ENCODE peak calls at places on chromosomes 5 and 9, in six cellular contexts. One of them, this sample, is unnamed.

GRCh38 chr9:75462866-75463265 is 374.6 kb downstream of the OSTF1 start:
- DNase-seq in NB4: no peak
- DNase-seq in foreskin fibroblast: no peak
- DNase-seq in adipocyte: no peak
- DNase-seq in naive thymus-derived CD4-positive, alpha-beta T cell: no peak
- DNase-seq in cardiac muscle cell: no peak
- DNase-seq in this sample: no peak

GRCh38 chr9:131475956-131476776 is 26.6 kb upstream of the POMT1 start:
- DNase-seq in NB4: no peak
- DNase-seq in foreskin fibroblast: no peak
- DNase-seq in adipocyte: peak
- DNase-seq in naive thymus-derived CD4-positive, alpha-beta T cell: no peak
- DNase-seq in cardiac muscle cell: no peak
- DNase-seq in this sample: no peak

GRCh38 chr5:139822553-139823425 is 27.2 kb downstream of the PSD2 start:
- DNase-seq in NB4: no peak
- DNase-seq in foreskin fibroblast: no peak
- DNase-seq in adipocyte: no peak
- DNase-seq in naive thymus-derived CD4-positive, alpha-beta T cell: no peak
- DNase-seq in cardiac muscle cell: no peak
- DNase-seq in this sample: no peak

GRCh38 chr9:104093647-104094533 is at the start of gene SMC2:
- DNase-seq in NB4: peak
- DNase-seq in foreskin fibroblast: peak
- DNase-seq in adipocyte: peak
- DNase-seq in naive thymus-derived CD4-positive, alpha-beta T cell: peak
- DNase-seq in cardiac muscle cell: peak
- DNase-seq in this sample: peak

GRCh38 chr5:73061593-73061992 is 58.8 kb upstream of the TMEM171 start:
- DNase-seq in NB4: no peak
- DNase-seq in foreskin fibroblast: no peak
- DNase-seq in adipocyte: peak
- DNase-seq in naive thymus-derived CD4-positive, alpha-beta T cell: no peak
- DNase-seq in cardiac muscle cell: peak
- DNase-seq in this sample: no peak

GRCh38 chr5:88787856-88788255 is 95.1 kb downstream of the MEF2C start:
- DNase-seq in NB4: no peak
- DNase-seq in foreskin fibroblast: no peak
- DNase-seq in adipocyte: peak
- DNase-seq in naive thymus-derived CD4-positive, alpha-beta T cell: no peak
- DNase-seq in cardiac muscle cell: no peak
- DNase-seq in this sample: no peak

GRCh38 chr5:173891367-173891766 is 3.2 kb downstream of the CPEB4 start:
- DNase-seq in NB4: no peak
- DNase-seq in foreskin fibroblast: no peak
- DNase-seq in adipocyte: no peak
- DNase-seq in naive thymus-derived CD4-positive, alpha-beta T cell: no peak
- DNase-seq in cardiac muscle cell: no peak
- DNase-seq in this sample: no peak

GRCh38 chr9:124886461-124886860 is 24.5 kb downstream of the ARPC5L start:
- DNase-seq in NB4: no peak
- DNase-seq in foreskin fibroblast: no peak
- DNase-seq in adipocyte: no peak
- DNase-seq in naive thymus-derived CD4-positive, alpha-beta T cell: no peak
- DNase-seq in cardiac muscle cell: no peak
- DNase-seq in this sample: no peak

GRCh38 chr9:114450833-114451706 is 54.2 kb downstream of the WHRN start:
- DNase-seq in NB4: no peak
- DNase-seq in foreskin fibroblast: no peak
- DNase-seq in adipocyte: no peak
- DNase-seq in naive thymus-derived CD4-positive, alpha-beta T cell: no peak
- DNase-seq in cardiac muscle cell: no peak
- DNase-seq in this sample: no peak

GRCh38 chr5:154593091-154593490 is 115.1 kb upstream of the HAND1 start:
- DNase-seq in NB4: no peak
- DNase-seq in foreskin fibroblast: peak
- DNase-seq in adipocyte: peak
- DNase-seq in naive thymus-derived CD4-positive, alpha-beta T cell: no peak
- DNase-seq in cardiac muscle cell: no peak
- DNase-seq in this sample: peak

GRCh38 chr9:120610975-120611689 is 31.2 kb upstream of the CDK5RAP2 start:
- DNase-seq in NB4: peak
- DNase-seq in foreskin fibroblast: no peak
- DNase-seq in adipocyte: no peak
- DNase-seq in naive thymus-derived CD4-positive, alpha-beta T cell: no peak
- DNase-seq in cardiac muscle cell: no peak
- DNase-seq in this sample: no peak

GRCh38 chr9:112069318-112070169 is 105.6 kb downstream of the SUSD1 start:
- DNase-seq in NB4: peak
- DNase-seq in foreskin fibroblast: no peak
- DNase-seq in adipocyte: no peak
- DNase-seq in naive thymus-derived CD4-positive, alpha-beta T cell: no peak
- DNase-seq in cardiac muscle cell: no peak
- DNase-seq in this sample: no peak

GRCh38 chr5:122871669-122872068 is 26.3 kb downstream of the SNX24 start:
- DNase-seq in NB4: no peak
- DNase-seq in foreskin fibroblast: peak
- DNase-seq in adipocyte: peak
- DNase-seq in naive thymus-derived CD4-positive, alpha-beta T cell: no peak
- DNase-seq in cardiac muscle cell: no peak
- DNase-seq in this sample: no peak

GRCh38 chr9:6197330-6197729 is 18.3 kb upstream of the IL33 start:
- DNase-seq in NB4: peak
- DNase-seq in foreskin fibroblast: no peak
- DNase-seq in adipocyte: peak
- DNase-seq in naive thymus-derived CD4-positive, alpha-beta T cell: no peak
- DNase-seq in cardiac muscle cell: no peak
- DNase-seq in this sample: no peak

GRCh38 chr5:126814721-126815404 is 37.9 kb downstream of the LMNB1 start:
- DNase-seq in NB4: no peak
- DNase-seq in foreskin fibroblast: peak
- DNase-seq in adipocyte: peak
- DNase-seq in naive thymus-derived CD4-positive, alpha-beta T cell: no peak
- DNase-seq in cardiac muscle cell: no peak
- DNase-seq in this sample: no peak

GRCh38 chr9:95025213-95026170 is 292.0 kb downstream of the FANCC start:
- DNase-seq in NB4: peak
- DNase-seq in foreskin fibroblast: peak
- DNase-seq in adipocyte: peak
- DNase-seq in naive thymus-derived CD4-positive, alpha-beta T cell: no peak
- DNase-seq in cardiac muscle cell: peak
- DNase-seq in this sample: peak

GRCh38 chr5:172587061-172587405 is 54.0 kb upstream of the NEURL1B start:
- DNase-seq in NB4: no peak
- DNase-seq in foreskin fibroblast: no peak
- DNase-seq in adipocyte: no peak
- DNase-seq in naive thymus-derived CD4-positive, alpha-beta T cell: no peak
- DNase-seq in cardiac muscle cell: no peak
- DNase-seq in this sample: no peak

GRCh38 chr9:127970401-127971313 is 10.1 kb downstream of the EEIG1 start:
- DNase-seq in NB4: no peak
- DNase-seq in foreskin fibroblast: no peak
- DNase-seq in adipocyte: no peak
- DNase-seq in naive thymus-derived CD4-positive, alpha-beta T cell: peak
- DNase-seq in cardiac muscle cell: no peak
- DNase-seq in this sample: no peak
- H3K4me3 ChIP-seq in NB4: no peak
- H3K4me3 ChIP-seq in foreskin fibroblast: no peak
- H3K4me3 ChIP-seq in adipocyte: no peak
- H3K4me3 ChIP-seq in naive thymus-derived CD4-positive, alpha-beta T cell: peak
- H3K4me3 ChIP-seq in cardiac muscle cell: no peak
- H3K4me3 ChIP-seq in this sample: no peak

GRCh38 chr9:88990721-88991065 is 575 bp upstream of the S1PR3 start:
- DNase-seq in NB4: peak
- DNase-seq in foreskin fibroblast: no peak
- DNase-seq in adipocyte: no peak
- DNase-seq in naive thymus-derived CD4-positive, alpha-beta T cell: no peak
- DNase-seq in cardiac muscle cell: peak
- DNase-seq in this sample: no peak

GRCh38 chr9:88991066-88992030 is at the start of gene S1PR3:
- DNase-seq in NB4: peak
- DNase-seq in foreskin fibroblast: peak
- DNase-seq in adipocyte: peak
- DNase-seq in naive thymus-derived CD4-positive, alpha-beta T cell: peak
- DNase-seq in cardiac muscle cell: peak
- DNase-seq in this sample: no peak

GRCh38 chr9:88993327-88993726 is 2.1 kb downstream of the S1PR3 start:
- DNase-seq in NB4: no peak
- DNase-seq in foreskin fibroblast: no peak
- DNase-seq in adipocyte: peak
- DNase-seq in naive thymus-derived CD4-positive, alpha-beta T cell: no peak
- DNase-seq in cardiac muscle cell: no peak
- DNase-seq in this sample: no peak

GRCh38 chr9:88993871-88994819 is 2.9 kb downstream of the S1PR3 start:
- DNase-seq in NB4: no peak
- DNase-seq in foreskin fibroblast: no peak
- DNase-seq in adipocyte: no peak
- DNase-seq in naive thymus-derived CD4-positive, alpha-beta T cell: no peak
- DNase-seq in cardiac muscle cell: no peak
- DNase-seq in this sample: no peak

DNA sequence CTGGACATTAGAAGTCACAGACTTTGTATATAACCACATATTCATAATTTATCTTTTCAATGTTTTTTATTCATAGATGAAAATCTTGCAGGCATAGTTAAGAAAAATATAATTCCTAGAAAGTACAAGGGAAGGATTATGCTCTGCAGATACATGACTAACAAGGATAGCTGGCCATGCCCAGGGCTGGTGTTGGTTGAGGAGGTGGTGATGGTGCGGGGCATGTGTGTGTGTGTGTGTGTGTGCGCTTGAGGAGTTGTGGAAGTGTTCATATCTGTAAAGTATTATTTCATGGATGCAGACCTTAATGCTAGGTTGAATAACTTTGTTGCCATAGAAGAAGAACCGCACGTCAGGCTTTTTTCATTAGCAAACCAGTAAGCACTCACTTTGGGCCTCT is 1.3 kb downstream of the S1PR3 start:
- DNase-seq in NB4: no peak
- DNase-seq in foreskin fibroblast: no peak
- DNase-seq in adipocyte: peak
- DNase-seq in naive thymus-derived CD4-positive, alpha-beta T cell: no peak
- DNase-seq in cardiac muscle cell: no peak
- DNase-seq in this sample: no peak
- H3K4me3 ChIP-seq in NB4: peak
- H3K4me3 ChIP-seq in foreskin fibroblast: peak
- H3K4me3 ChIP-seq in adipocyte: peak
- H3K4me3 ChIP-seq in naive thymus-derived CD4-positive, alpha-beta T cell: no peak
- H3K4me3 ChIP-seq in cardiac muscle cell: peak
- H3K4me3 ChIP-seq in this sample: peak

DNA sequence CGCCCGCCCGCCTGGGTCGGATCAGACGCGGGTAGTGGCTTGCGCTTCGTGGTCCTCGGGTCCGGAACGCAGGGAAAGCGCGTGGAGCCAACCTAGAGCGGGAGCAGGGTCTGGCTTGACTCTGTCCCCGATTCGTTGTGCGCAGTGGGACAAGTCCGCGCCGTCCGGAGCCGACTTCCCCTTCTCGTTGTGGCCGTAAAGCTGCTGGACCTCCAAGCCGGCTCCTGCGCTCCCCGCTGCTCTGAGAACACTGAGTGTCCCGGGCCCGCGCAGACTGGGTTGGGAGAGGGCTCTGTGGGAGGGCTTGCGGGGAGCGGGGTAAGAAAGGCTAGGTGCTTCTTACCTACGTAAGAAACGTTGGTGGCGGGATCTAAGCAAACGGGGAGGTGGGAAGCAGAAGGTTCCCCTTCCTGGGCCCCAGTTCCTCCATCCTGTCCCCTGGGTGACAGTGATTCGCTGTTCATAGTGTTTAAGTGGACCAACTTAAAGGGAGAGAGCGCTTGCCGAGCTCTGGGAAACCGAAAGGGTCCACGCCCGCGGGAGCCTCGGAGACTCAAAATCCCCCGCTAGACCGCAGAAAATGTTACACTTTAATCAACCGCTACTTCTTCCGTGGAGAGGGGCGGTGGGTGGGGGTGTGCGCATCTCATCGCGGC is 4.3 kb upstream of the FOXE1 start:
- DNase-seq in NB4: peak
- DNase-seq in foreskin fibroblast: no peak
- DNase-seq in adipocyte: no peak
- DNase-seq in naive thymus-derived CD4-positive, alpha-beta T cell: peak
- DNase-seq in cardiac muscle cell: peak
- DNase-seq in this sample: no peak
- H3K4me3 ChIP-seq in NB4: no peak
- H3K4me3 ChIP-seq in foreskin fibroblast: no peak
- H3K4me3 ChIP-seq in adipocyte: peak
- H3K4me3 ChIP-seq in naive thymus-derived CD4-positive, alpha-beta T cell: peak
- H3K4me3 ChIP-seq in cardiac muscle cell: no peak
- H3K4me3 ChIP-seq in this sample: no peak

GRCh38 chr9:129459550-129460322 is 161.2 kb downstream of the C9orf50 start:
- DNase-seq in NB4: no peak
- DNase-seq in foreskin fibroblast: no peak
- DNase-seq in adipocyte: no peak
- DNase-seq in naive thymus-derived CD4-positive, alpha-beta T cell: no peak
- DNase-seq in cardiac muscle cell: no peak
- DNase-seq in this sample: no peak

GRCh38 chr9:129458155-129458661 is 162.7 kb downstream of the C9orf50 start:
- DNase-seq in NB4: peak
- DNase-seq in foreskin fibroblast: no peak
- DNase-seq in adipocyte: peak
- DNase-seq in naive thymus-derived CD4-positive, alpha-beta T cell: peak
- DNase-seq in cardiac muscle cell: no peak
- DNase-seq in this sample: no peak

GRCh38 chr9:129458663-129459549 is 162.0 kb downstream of the C9orf50 start:
- DNase-seq in NB4: peak
- DNase-seq in foreskin fibroblast: no peak
- DNase-seq in adipocyte: peak
- DNase-seq in naive thymus-derived CD4-positive, alpha-beta T cell: peak
- DNase-seq in cardiac muscle cell: no peak
- DNase-seq in this sample: no peak

GRCh38 chr9:129462360-129462759 is 158.5 kb downstream of the C9orf50 start:
- DNase-seq in NB4: no peak
- DNase-seq in foreskin fibroblast: no peak
- DNase-seq in adipocyte: no peak
- DNase-seq in naive thymus-derived CD4-positive, alpha-beta T cell: no peak
- DNase-seq in cardiac muscle cell: no peak
- DNase-seq in this sample: no peak

DNA sequence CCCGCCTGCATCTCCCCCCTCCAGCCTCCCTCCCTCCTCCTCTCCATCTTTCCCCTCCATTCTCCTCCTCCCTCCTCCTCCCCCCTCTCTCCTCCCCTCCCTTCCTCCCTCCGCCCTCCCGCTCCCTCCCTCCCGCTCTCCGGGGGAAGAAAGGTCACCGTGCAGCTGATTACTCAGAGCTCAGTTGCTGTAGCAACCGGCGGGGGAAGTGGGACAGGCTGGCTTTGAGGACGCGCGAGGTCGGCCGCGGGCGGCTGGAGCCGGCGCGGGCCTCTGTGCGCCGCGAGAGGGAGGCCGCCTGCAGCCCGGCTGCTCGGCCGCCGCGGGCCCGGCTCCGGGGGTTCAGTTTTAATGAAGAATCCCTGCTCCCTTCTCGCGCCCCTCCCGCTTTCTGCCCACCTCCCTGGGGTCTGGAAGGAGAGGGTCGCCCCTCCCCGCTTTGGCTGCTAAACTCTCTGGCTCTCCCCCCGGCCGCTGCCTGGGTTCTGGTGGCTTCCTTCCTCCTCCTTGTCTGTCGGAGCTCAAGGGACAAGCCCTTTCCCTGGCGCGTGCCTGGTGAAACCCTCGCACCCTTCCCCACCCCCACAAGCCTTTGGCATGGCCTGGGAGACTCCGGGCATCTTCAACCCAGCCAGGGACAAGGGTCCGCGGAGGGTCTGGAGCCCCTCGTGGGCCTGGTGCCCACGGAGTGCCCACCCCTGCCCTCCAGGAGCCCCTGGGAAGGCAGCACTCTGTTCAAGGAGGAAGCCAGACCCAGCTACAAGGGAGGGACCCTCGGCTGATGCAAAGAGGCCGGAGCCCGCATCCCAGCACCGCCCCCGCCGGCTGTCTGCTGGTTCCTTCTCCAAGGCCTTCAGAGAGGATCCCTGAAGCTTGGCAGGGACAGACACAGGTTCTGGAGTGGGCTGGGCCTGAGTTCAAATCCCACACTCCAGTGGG is 160.3 kb downstream of the C9orf50 start:
- DNase-seq in NB4: peak
- DNase-seq in foreskin fibroblast: peak
- DNase-seq in adipocyte: peak
- DNase-seq in naive thymus-derived CD4-positive, alpha-beta T cell: peak
- DNase-seq in cardiac muscle cell: peak
- DNase-seq in this sample: peak
- H3K4me3 ChIP-seq in NB4: peak
- H3K4me3 ChIP-seq in foreskin fibroblast: peak
- H3K4me3 ChIP-seq in adipocyte: peak
- H3K4me3 ChIP-seq in naive thymus-derived CD4-positive, alpha-beta T cell: peak
- H3K4me3 ChIP-seq in cardiac muscle cell: peak
- H3K4me3 ChIP-seq in this sample: peak